ENCODE peak calls at places on chromosomes 3 and 15, in ten cellular contexts. K is stromal cell of bone marrow; S is upper lobe of right lung; H is stimulated activated CD4-positive, alpha-beta T cell treated with anti-CD3 and anti-CD28 coated beads, Interleukin-1b, Interleukin-23, amount 100 ng/mL, for 48 hours; O is pons; I is C1 segment of cervical spinal cord; L is HuH-7.5; Y is COR-L47; X is nephron progenitor cell; N is left ventricle myocardium inferior. E is an unnamed sample.

GRCh38 chr15:89171136-89172072 is 50.0 kb downstream of the RLBP1 start:
- DNase-seq in K (no peak), S (no peak), H (peak; percentile 32), O (peak; percentile 72), I (no peak), L (peak; percentile 57), Y (peak; percentile 9), X (peak; percentile 65), N (no peak), E (no peak)

GRCh38 chr3:111627092-111627491 is 31.9 kb upstream of the ZBED2 start:
- DNase-seq in K (no peak), S (no peak), H (no peak), O (no peak), I (no peak), L (no peak), Y (no peak), X (no peak), N (no peak), E (no peak)

GRCh38 chr15:41599061-41599460 is 40.0 kb downstream of the TYRO3 start:
- DNase-seq in K (no peak), S (no peak), H (no peak), O (no peak), I (no peak), L (no peak), Y (no peak), X (no peak), N (no peak), E (no peak)

GRCh38 chr3:71247221-71247947 is 336.1 kb downstream of the FOXP1 start:
- DNase-seq in K (no peak), S (no peak), H (no peak), O (peak; percentile 49), I (no peak), L (peak; percentile 6), Y (no peak), X (peak; percentile 23), N (peak; percentile 24), E (no peak)

GRCh38 chr3:61821823-61822251 is 260.5 kb downstream of the PTPRG start:
- DNase-seq in K (peak; percentile 76), S (no peak), H (no peak), O (no peak), I (no peak), L (no peak), Y (no peak), X (no peak), N (no peak), E (no peak)

GRCh38 chr3:99714575-99714974 is 76.2 kb downstream of the COL8A1 start:
- DNase-seq in K (no peak), S (no peak), H (no peak), O (no peak), I (no peak), L (no peak), Y (no peak), X (no peak), N (no peak), E (no peak)

GRCh38 chr3:38647217-38647970 is 2.1 kb downstream of the SCN5A start:
- DNase-seq in K (no peak), S (no peak), H (no peak), O (no peak), I (no peak), L (no peak), Y (no peak), X (no peak), N (no peak), E (no peak)

GRCh38 chr15:85044251-85044853 is 62.7 kb downstream of the PDE8A start:
- DNase-seq in K (peak; percentile 51), S (no peak), H (peak; percentile 21), O (peak; percentile 94), I (peak; percentile 45), L (no peak), Y (peak; percentile 60), X (peak; percentile 15), N (no peak), E (no peak)

GRCh38 chr15:72835289-72835890 is 51.8 kb upstream of the ADPGK start:
- DNase-seq in K (no peak), S (no peak), H (no peak), O (peak; percentile 25), I (no peak), L (no peak), Y (no peak), X (no peak), N (no peak), E (peak; percentile 80)

GRCh38 chr15:67105065-67105951 is 39.9 kb downstream of the SMAD3 start:
- DNase-seq in K (peak; percentile 94), S (no peak), H (no peak), O (no peak), I (peak; percentile 49), L (no peak), Y (no peak), X (no peak), N (no peak), E (no peak)

GRCh38 chr3:58993547-58993946 is 56.3 kb downstream of the CFAP20DC start:
- DNase-seq in K (no peak), S (no peak), H (no peak), O (no peak), I (no peak), L (no peak), Y (no peak), X (no peak), N (no peak), E (no peak)

GRCh38 chr15:29126821-29127461 is 142.7 kb downstream of the NSMCE3 start:
- DNase-seq in K (no peak), S (no peak), H (no peak), O (no peak), I (no peak), L (no peak), Y (no peak), X (no peak), N (peak; percentile 9), E (peak; percentile 23)

GRCh38 chr15:96728591-96728990 is 398.1 kb downstream of the NR2F2 start:
- DNase-seq in K (no peak), S (no peak), H (no peak), O (no peak), I (no peak), L (no peak), Y (no peak), X (no peak), N (no peak), E (no peak)

GRCh38 chr3:50268703-50269451 is at the start of gene SEMA3B:
- DNase-seq in K (no peak), S (peak; percentile 89), H (no peak), O (peak; percentile 78), I (peak; percentile 79), L (no peak), Y (no peak), X (peak; percentile 48), N (peak; percentile 60), E (peak; percentile 89)

GRCh38 chr3:195123196-195123805 is 147.7 kb downstream of the XXYLT1 start:
- DNase-seq in K (no peak), S (no peak), H (no peak), O (no peak), I (no peak), L (no peak), Y (no peak), X (peak; percentile 26), N (no peak), E (no peak)

GRCh38 chr3:134325106-134325705 is 49.0 kb downstream of the AMOTL2 start:
- DNase-seq in K (no peak), S (no peak), H (no peak), O (no peak), I (no peak), L (no peak), Y (no peak), X (no peak), N (no peak), E (no peak)

GRCh38 chr3:47554335-47554734 is 24.3 kb downstream of the CSPG5 start:
- DNase-seq in K (no peak), S (no peak), H (no peak), O (no peak), I (no peak), L (no peak), Y (no peak), X (no peak), N (no peak), E (no peak)

GRCh38 chr15:74723754-74724334 is 1.5 kb downstream of the CYP1A1 start:
- DNase-seq in K (peak; percentile 47), S (no peak), H (no peak), O (peak; percentile 80), I (no peak), L (peak; percentile 90), Y (peak; percentile 25), X (peak; percentile 16), N (no peak), E (no peak)

GRCh38 chr15:98401029-98401428 is 247.3 kb upstream of the IGF1R start:
- DNase-seq in K (no peak), S (no peak), H (no peak), O (no peak), I (no peak), L (no peak), Y (no peak), X (no peak), N (peak; percentile 20), E (no peak)

GRCh38 chr15:95341686-95342085 is 988.8 kb upstream of the NR2F2 start:
- DNase-seq in K (no peak), S (no peak), H (no peak), O (no peak), I (no peak), L (no peak), Y (no peak), X (no peak), N (no peak), E (no peak)

E was measured in mucosa of descending colon.